ENCODE peak calls at places on chromosomes 16 and 17, in nine cellular contexts. L is CD14-positive monocyte, N is heart right ventricle, X is tibial nerve, W is esophagus squamous epithelium, I is ascending aorta, A is nephron progenitor cell, Z is AG10803, Y is upper lobe of right lung. T is an unnamed sample.

GRCh38 chr16:67516296-67517177 is 12.1 kb upstream of the RIPOR1 start:
- DNase-seq in W (no peak), N (no peak), A (no peak), X (no peak), Z (peak; percentile 57), Y (no peak), I (no peak), L (no peak), T (no peak)

GRCh38 chr17:2782030-2782429 is 14.2 kb upstream of the RAP1GAP2 start:
- DNase-seq in I (no peak), L (no peak), X (no peak), Y (peak; percentile 73), W (no peak), Z (no peak), A (no peak), N (no peak), T (no peak)

GRCh38 chr16:1454561-1454960 is 10.2 kb upstream of the CCDC154 start:
- DNase-seq in W (no peak), I (no peak), L (no peak), Y (no peak), X (no peak), N (no peak), Z (no peak), A (no peak), T (no peak)

GRCh38 chr16:27431773-27432599 is 30.0 kb downstream of the IL21R start:
- DNase-seq in W (no peak), X (no peak), N (peak; percentile 1), L (peak; percentile 37), Z (peak; percentile 37), I (no peak), A (no peak), Y (peak; percentile 29), T (no peak)

GRCh38 chr16:80027007-80027965 is 426.7 kb upstream of the MAF start:
- DNase-seq in L (peak; percentile 45), I (peak; percentile 26), Y (peak; percentile 63), A (no peak), N (peak; percentile 63), X (peak; percentile 14), W (no peak), Z (peak; percentile 88), T (peak; percentile 12)

GRCh38 chr16:72091217-72091616 is 2.2 kb downstream of the TXNL4B start:
- DNase-seq in N (no peak), Y (no peak), W (no peak), L (no peak), I (no peak), X (no peak), A (no peak), Z (no peak), T (no peak)

GRCh38 chr17:28327709-28328108 is 7.6 kb downstream of the IFT20 start:
- DNase-seq in W (no peak), N (no peak), X (no peak), L (no peak), A (no peak), I (no peak), Z (no peak), Y (no peak), T (no peak)

GRCh38 chr16:72979974-72980373 is 68.0 kb downstream of the ZFHX3 start:
- DNase-seq in I (no peak), W (no peak), Z (no peak), A (no peak), X (no peak), N (no peak), L (no peak), Y (no peak), T (no peak)

GRCh38 chr16:72974142-72974769 is 73.7 kb downstream of the ZFHX3 start:
- DNase-seq in N (no peak), X (no peak), A (no peak), Z (no peak), L (no peak), W (no peak), Y (no peak), I (no peak), T (no peak)

GRCh38 chr17:64969046-64969501 is 49.8 kb upstream of the LRRC37A3 start:
- DNase-seq in Y (no peak), L (no peak), X (no peak), Z (no peak), W (no peak), N (no peak), A (no peak), I (no peak), T (no peak)

GRCh38 chr17:66331038-66331816 is 28.8 kb downstream of the PRKCA start:
- DNase-seq in L (no peak), W (no peak), A (no peak), Y (no peak), N (no peak), Z (no peak), I (no peak), X (no peak), T (no peak)

GRCh38 chr17:7001562-7001961 is 5.7 kb downstream of the ALOX12 start:
- DNase-seq in L (no peak), W (no peak), A (peak; percentile 74), X (no peak), Z (no peak), I (no peak), Y (no peak), N (no peak), T (peak; percentile 50)

GRCh38 chr17:78933025-78933958 is 8.1 kb upstream of the TIMP2 start:
- DNase-seq in X (peak; percentile 58), Y (no peak), N (no peak), A (no peak), I (peak; percentile 65), L (peak; percentile 81), W (no peak), Z (peak; percentile 96), T (no peak)

GRCh38 chr17:74372426-74372825 is 5.1 kb downstream of the GPR142 start:
- DNase-seq in W (no peak), A (no peak), X (no peak), Y (no peak), I (no peak), Z (no peak), N (no peak), L (no peak), T (no peak)

GRCh38 chr16:3868556-3868955 is 12.0 kb downstream of the CREBBP start:
- DNase-seq in N (no peak), A (no peak), W (no peak), I (no peak), L (no peak), Z (no peak), Y (no peak), X (no peak), T (no peak)

GRCh38 chr16:4115209-4115940 is 867 bp downstream of the ADCY9 start:
- DNase-seq in X (no peak), L (peak; percentile 56), Z (peak; percentile 72), I (no peak), W (no peak), Y (peak; percentile 86), N (peak; percentile 34), A (peak; percentile 75), T (peak; percentile 53)

GRCh38 chr17:45886852-45887251 is 7.5 kb upstream of the MAPT start:
- DNase-seq in L (no peak), N (no peak), X (no peak), I (no peak), A (no peak), W (no peak), Z (no peak), Y (no peak), T (no peak)
- TF ChIP-seq CTCF in L (no peak), N (no peak), X (no peak), I (no peak), A (no peak), W (no peak), Z (no peak), Y (no peak), T (no peak)

DNA sequence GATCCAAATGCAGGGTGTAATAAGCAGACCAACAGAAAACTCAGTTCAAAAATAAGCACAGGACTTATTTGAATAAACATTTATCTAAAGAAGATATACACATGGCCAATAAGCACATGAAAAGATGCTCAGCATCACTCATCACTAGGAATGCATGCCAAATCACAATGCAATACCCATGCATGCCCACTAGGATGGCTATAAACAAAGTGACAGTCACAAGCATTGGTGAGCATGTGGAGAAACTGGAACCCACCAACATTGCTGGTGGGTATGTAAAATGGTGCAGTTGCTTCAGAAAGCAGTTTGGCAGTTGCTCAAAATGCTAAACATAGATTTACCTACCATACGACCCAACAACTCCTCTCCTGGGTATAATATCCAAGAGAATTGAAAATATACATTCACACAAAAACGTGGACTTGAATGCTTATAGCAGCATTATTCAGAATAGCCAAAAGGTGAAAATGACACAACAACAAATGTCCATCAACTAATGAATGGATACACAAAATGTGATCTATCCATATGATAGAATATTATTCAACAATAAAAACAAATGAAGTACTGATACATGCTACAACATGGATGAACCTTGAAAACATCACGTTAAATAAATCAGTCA is 20.1 kb downstream of the UBE2O start:
- DNase-seq in L (no peak), X (no peak), I (no peak), A (no peak), W (no peak), N (no peak), Y (no peak), Z (no peak), T (no peak)
- TF ChIP-seq CTCF in L (peak; percentile 71), X (no peak), I (no peak), A (peak; percentile 40), W (no peak), N (peak; percentile 44), Y (peak; percentile 32), Z (peak; percentile 42), T (peak; percentile 59)

DNA sequence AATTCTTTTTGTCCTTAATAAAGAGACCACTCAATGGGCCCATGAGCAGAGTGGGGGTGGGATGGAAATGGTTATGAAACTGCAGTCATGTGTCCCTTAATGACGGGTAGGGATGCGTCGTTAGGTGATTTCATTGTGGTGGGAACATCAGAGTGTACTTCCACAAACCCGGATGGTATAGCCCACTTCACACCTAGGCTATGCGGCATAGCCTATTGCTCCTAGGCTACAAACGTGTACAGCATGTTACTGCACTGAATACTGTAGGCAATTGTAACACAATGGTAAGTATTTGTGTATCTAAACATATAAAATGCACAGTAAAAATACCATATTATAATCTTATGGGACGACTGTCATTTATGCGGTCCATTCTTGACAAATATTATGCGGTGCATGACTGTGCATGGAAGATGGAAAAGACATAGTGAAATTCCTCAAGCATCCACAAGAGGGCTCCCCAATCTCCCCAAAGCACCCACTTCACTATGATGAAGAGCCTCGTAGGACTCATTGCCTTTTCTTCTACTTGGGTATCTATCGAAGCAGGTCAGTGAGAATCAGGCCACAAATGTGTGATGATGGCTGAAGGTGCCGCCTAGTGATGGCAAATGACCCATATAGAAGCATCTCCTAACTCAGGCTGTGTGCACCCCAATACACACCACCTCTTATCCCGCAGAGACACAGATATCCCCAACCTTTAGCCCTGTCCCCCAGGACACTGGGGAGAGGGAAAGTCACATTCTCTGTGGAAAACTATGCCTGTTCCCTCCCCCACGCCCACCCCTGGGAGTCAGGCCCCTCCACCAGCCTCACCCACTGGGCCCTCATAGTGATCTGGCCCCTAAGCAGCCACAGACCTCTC is 43.5 kb downstream of the TBX21 start:
- DNase-seq in I (no peak), Z (peak; percentile 46), W (no peak), X (no peak), L (no peak), Y (no peak), N (no peak), A (peak; percentile 25), T (peak; percentile 20)
- TF ChIP-seq CTCF in I (peak; percentile 56), Z (peak; percentile 81), W (peak; percentile 54), X (peak; percentile 46), L (peak; percentile 86), Y (peak; percentile 76), N (peak; percentile 69), A (peak; percentile 71), T (peak; percentile 76)

DNA sequence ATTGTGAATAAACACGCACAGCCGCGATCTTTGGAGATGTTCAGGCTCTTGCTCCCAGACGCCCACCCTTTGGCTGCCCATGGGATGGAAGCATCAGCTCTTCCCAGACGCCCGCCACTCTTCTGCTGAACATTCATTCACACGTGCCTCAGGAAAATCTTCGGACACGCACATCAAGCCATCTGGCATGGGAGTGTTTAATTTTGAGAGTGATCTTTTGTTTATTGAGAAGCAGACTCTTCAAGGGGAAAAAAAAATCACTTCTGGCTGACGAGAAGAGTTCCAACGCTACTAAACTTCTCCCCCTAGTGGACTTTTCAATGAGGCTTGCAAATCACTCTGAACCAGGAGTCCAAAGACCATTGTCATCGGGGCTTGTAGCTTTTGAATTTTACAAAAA is 62.0 kb upstream of the NUDT7 start:
- DNase-seq in A (no peak), I (no peak), N (no peak), W (no peak), X (no peak), Y (no peak), L (no peak), Z (peak; percentile 51), T (no peak)
- TF ChIP-seq CTCF in A (peak; percentile 57), I (peak; percentile 49), N (peak; percentile 70), W (peak; percentile 16), X (peak; percentile 47), Y (peak; percentile 38), L (no peak), Z (peak; percentile 84), T (peak; percentile 66)

T was measured in neural crest cell.